ENCODE peak calls at places on chromosome 16, in ten cellular contexts. M is prostate gland; T is ureter; X is stromal cell of bone marrow; V is iPS DF 6.9; L is ovary; Y is WTC11; U is GM03348; J is C1 segment of cervical spinal cord; D is activated effector memory CD4-positive, alpha-beta T cell treated with Interleukin-2 at 50 U/mL for 16 hours. Q is an unnamed sample.

GRCh38 chr16:67157892-67158635 is 1.6 kb downstream of the TRADD start:
- DNase-seq in Y (no peak), V (no peak), T (no peak), D (no peak), J (no peak), M (no peak), X (no peak), U (no peak), L (no peak), Q (no peak)

GRCh38 chr16:72835041-72835440 is 212.9 kb downstream of the ZFHX3 start:
- DNase-seq in X (no peak), Y (no peak), T (no peak), V (no peak), L (no peak), J (no peak), M (no peak), D (no peak), U (no peak), Q (no peak)

GRCh38 chr16:58269526-58269925 is 25.3 kb downstream of the PRSS54 start:
- DNase-seq in V (no peak), T (no peak), U (no peak), M (no peak), Y (no peak), L (no peak), J (no peak), X (no peak), D (no peak), Q (no peak)

GRCh38 chr16:50011707-50012106 is 13.3 kb upstream of the CNEP1R1 start:
- DNase-seq in D (no peak), X (no peak), J (no peak), U (no peak), M (no peak), Y (no peak), V (no peak), T (no peak), L (no peak), Q (peak; percentile 17)

GRCh38 chr16:77298638-77299360 is 99.6 kb downstream of the SYCE1L start:
- DNase-seq in X (peak; percentile 97), U (peak; percentile 85), M (no peak), Y (no peak), L (peak; percentile 17), D (no peak), V (no peak), J (no peak), T (no peak), Q (peak; percentile 95)

GRCh38 chr16:81612351-81613170 is 166.5 kb upstream of the PLCG2 start:
- DNase-seq in Y (no peak), X (no peak), L (no peak), V (no peak), U (peak; percentile 81), T (no peak), D (no peak), J (peak; percentile 65), M (peak; percentile 53), Q (peak; percentile 77)

GRCh38 chr16:83615553-83615952 is 192.2 kb upstream of the HSBP1 start:
- DNase-seq in V (no peak), T (no peak), M (no peak), L (no peak), Y (no peak), J (no peak), U (peak; percentile 29), X (peak; percentile 8), D (no peak), Q (peak; percentile 47)

GRCh38 chr16:17370233-17371013 is 100.3 kb downstream of the XYLT1 start:
- DNase-seq in V (no peak), J (no peak), T (no peak), X (no peak), D (no peak), M (no peak), L (no peak), U (no peak), Y (no peak), Q (peak; percentile 49)

GRCh38 chr16:17939052-17939673 is 397.4 kb downstream of the NPIPA8 start:
- DNase-seq in M (no peak), D (no peak), L (no peak), U (no peak), V (no peak), J (no peak), X (no peak), Y (no peak), T (no peak), Q (no peak)

GRCh38 chr16:31713945-31714898 is 159.4 kb upstream of the ZNF267 start:
- DNase-seq in D (no peak), T (no peak), M (no peak), J (no peak), L (no peak), V (no peak), Y (peak; percentile 68), X (no peak), U (peak; percentile 1), Q (no peak)

GRCh38 chr16:24279982-24280381 is 23.8 kb downstream of the CACNG3 start:
- DNase-seq in T (no peak), M (no peak), J (no peak), D (no peak), Y (no peak), X (no peak), L (no peak), V (no peak), U (no peak), Q (no peak)

GRCh38 chr16:83271123-83271522 is 536.7 kb upstream of the HSBP1 start:
- DNase-seq in T (no peak), J (no peak), L (no peak), V (no peak), X (no peak), M (no peak), Y (no peak), U (no peak), D (no peak), Q (peak; percentile 67)

GRCh38 chr16:54421220-54421619 is 134.6 kb upstream of the IRX3 start:
- DNase-seq in J (no peak), D (no peak), V (no peak), U (no peak), L (no peak), T (no peak), Y (no peak), X (no peak), M (no peak), Q (no peak)

GRCh38 chr16:19833581-19833980 is 51.1 kb downstream of the GPRC5B start:
- DNase-seq in T (no peak), J (no peak), V (no peak), U (no peak), X (no peak), D (no peak), L (no peak), M (no peak), Y (no peak), Q (no peak)

GRCh38 chr16:48383204-48383876 is 1.9 kb downstream of the SIAH1 start:
- DNase-seq in J (no peak), X (no peak), U (peak; percentile 45), D (no peak), T (no peak), V (no peak), Y (no peak), M (no peak), L (no peak), Q (peak; percentile 69)

GRCh38 chr16:48623304-48624016 is 13.5 kb upstream of the N4BP1 start:
- DNase-seq in D (peak; percentile 78), U (peak; percentile 95), L (peak; percentile 75), J (peak; percentile 74), T (peak; percentile 81), V (peak; percentile 60), M (peak; percentile 78), X (peak; percentile 84), Y (peak; percentile 81), Q (peak; percentile 89)

GRCh38 chr16:5479925-5480324 is 382.3 kb upstream of the EEF2KMT start:
- DNase-seq in M (no peak), T (no peak), Y (no peak), X (no peak), J (no peak), L (no peak), D (no peak), V (no peak), U (no peak), Q (no peak)

GRCh38 chr16:3984111-3985060 is 103.9 kb upstream of the CREBBP start:
- DNase-seq in T (no peak), U (no peak), L (no peak), J (no peak), V (no peak), D (no peak), M (no peak), Y (no peak), X (no peak), Q (no peak)

GRCh38 chr16:66572356-66572755 is 6.1 kb downstream of the CMTM1 start:
- DNase-seq in T (no peak), J (no peak), L (no peak), X (no peak), M (no peak), V (no peak), D (no peak), Y (no peak), U (no peak), Q (no peak)

GRCh38 chr16:88633684-88634140 is 4.7 kb upstream of the IL17C start:
- DNase-seq in U (peak; percentile 36), D (peak; percentile 47), L (no peak), X (no peak), M (no peak), V (no peak), T (no peak), Y (peak; percentile 67), J (no peak), Q (no peak)